ENCODE peak calls at places on chromosomes 13 and 19, in seven cellular contexts. One of them, this sample, is unnamed.
A peak's percentile ranks its signal among the peaks of the same experiment; 100 is the strongest.

GRCh38 chr13:99414048-99414995 is 87.0 kb upstream of the TM9SF2 start:
- DNase-seq in upper lobe of left lung: no peak
- DNase-seq in iPS DF 6.9: no peak
- DNase-seq in cardiac fibroblast: no peak
- DNase-seq in heart right ventricle: no peak
- DNase-seq in tibial artery: peak; percentile 47
- DNase-seq in AG04450: no peak
- DNase-seq in this sample: no peak

GRCh38 chr13:59701261-59701660 is 462.5 kb downstream of the DIAPH3 start:
- DNase-seq in AG04450: no peak
- DNase-seq in upper lobe of left lung: no peak
- DNase-seq in tibial artery: no peak
- DNase-seq in iPS DF 6.9: no peak
- DNase-seq in heart right ventricle: no peak
- DNase-seq in cardiac fibroblast: no peak
- DNase-seq in this sample: no peak

GRCh38 chr13:103471896-103472295 is 405.7 kb upstream of the SLC10A2 start:
- DNase-seq in tibial artery: no peak
- DNase-seq in AG04450: no peak
- DNase-seq in iPS DF 6.9: peak; percentile 0
- DNase-seq in heart right ventricle: no peak
- DNase-seq in cardiac fibroblast: no peak
- DNase-seq in upper lobe of left lung: no peak
- DNase-seq in this sample: no peak

GRCh38 chr13:103640617-103641016 is 574.4 kb upstream of the SLC10A2 start:
- DNase-seq in iPS DF 6.9: no peak
- DNase-seq in cardiac fibroblast: no peak
- DNase-seq in heart right ventricle: no peak
- DNase-seq in AG04450: no peak
- DNase-seq in upper lobe of left lung: no peak
- DNase-seq in tibial artery: no peak
- DNase-seq in this sample: peak; percentile 27

GRCh38 chr19:34332027-34332786 is 32.8 kb upstream of the GPI start:
- DNase-seq in tibial artery: no peak
- DNase-seq in iPS DF 6.9: no peak
- DNase-seq in cardiac fibroblast: no peak
- DNase-seq in heart right ventricle: no peak
- DNase-seq in upper lobe of left lung: no peak
- DNase-seq in AG04450: no peak
- DNase-seq in this sample: no peak

GRCh38 chr19:38952395-38953165 is 21.8 kb downstream of the MRPS12 start:
- DNase-seq in heart right ventricle: no peak
- DNase-seq in upper lobe of left lung: no peak
- DNase-seq in cardiac fibroblast: peak; percentile 16
- DNase-seq in tibial artery: no peak
- DNase-seq in iPS DF 6.9: no peak
- DNase-seq in AG04450: no peak
- DNase-seq in this sample: peak; percentile 40

GRCh38 chr13:70357031-70357430 is 248.8 kb upstream of the KLHL1 start:
- DNase-seq in AG04450: no peak
- DNase-seq in cardiac fibroblast: no peak
- DNase-seq in heart right ventricle: no peak
- DNase-seq in tibial artery: no peak
- DNase-seq in upper lobe of left lung: no peak
- DNase-seq in iPS DF 6.9: no peak
- DNase-seq in this sample: peak; percentile 26

GRCh38 chr13:66546534-66547379 is 683.4 kb downstream of the PCDH9 start:
- DNase-seq in heart right ventricle: no peak
- DNase-seq in AG04450: peak; percentile 20
- DNase-seq in tibial artery: no peak
- DNase-seq in cardiac fibroblast: no peak
- DNase-seq in iPS DF 6.9: no peak
- DNase-seq in upper lobe of left lung: no peak
- DNase-seq in this sample: peak; percentile 27

GRCh38 chr19:37931941-37932655 is 25.1 kb downstream of the SIPA1L3 start:
- DNase-seq in cardiac fibroblast: peak; percentile 50
- DNase-seq in tibial artery: peak; percentile 73
- DNase-seq in iPS DF 6.9: peak; percentile 39
- DNase-seq in AG04450: peak; percentile 38
- DNase-seq in upper lobe of left lung: peak; percentile 91
- DNase-seq in heart right ventricle: peak; percentile 26
- DNase-seq in this sample: peak; percentile 95

GRCh38 chr19:55882626-55883025 is 46.3 kb downstream of the NLRP4 start:
- DNase-seq in cardiac fibroblast: no peak
- DNase-seq in upper lobe of left lung: no peak
- DNase-seq in heart right ventricle: no peak
- DNase-seq in iPS DF 6.9: no peak
- DNase-seq in AG04450: no peak
- DNase-seq in tibial artery: no peak
- DNase-seq in this sample: no peak

GRCh38 chr19:42471554-42472249 is 29.0 kb upstream of the CXCL17 start:
- DNase-seq in cardiac fibroblast: no peak
- DNase-seq in upper lobe of left lung: no peak
- DNase-seq in AG04450: no peak
- DNase-seq in heart right ventricle: no peak
- DNase-seq in tibial artery: no peak
- DNase-seq in iPS DF 6.9: no peak
- DNase-seq in this sample: peak; percentile 52

GRCh38 chr13:40388617-40389016 is 277.8 kb downstream of the FOXO1 start:
- DNase-seq in cardiac fibroblast: peak; percentile 27
- DNase-seq in heart right ventricle: no peak
- DNase-seq in AG04450: no peak
- DNase-seq in tibial artery: no peak
- DNase-seq in upper lobe of left lung: peak; percentile 22
- DNase-seq in iPS DF 6.9: no peak
- DNase-seq in this sample: no peak

GRCh38 chr13:29434217-29434940 is 161.1 kb downstream of the SLC7A1 start:
- DNase-seq in AG04450: no peak
- DNase-seq in upper lobe of left lung: no peak
- DNase-seq in iPS DF 6.9: no peak
- DNase-seq in heart right ventricle: no peak
- DNase-seq in cardiac fibroblast: no peak
- DNase-seq in tibial artery: no peak
- DNase-seq in this sample: no peak

GRCh38 chr19:9916719-9917118 is 19.6 kb downstream of the OLFM2 start:
- DNase-seq in tibial artery: no peak
- DNase-seq in iPS DF 6.9: no peak
- DNase-seq in heart right ventricle: no peak
- DNase-seq in cardiac fibroblast: no peak
- DNase-seq in AG04450: no peak
- DNase-seq in upper lobe of left lung: no peak
- DNase-seq in this sample: no peak

GRCh38 chr13:52411629-52412028 is 5.7 kb upstream of the THSD1 start:
- DNase-seq in tibial artery: no peak
- DNase-seq in upper lobe of left lung: no peak
- DNase-seq in cardiac fibroblast: no peak
- DNase-seq in AG04450: peak; percentile 21
- DNase-seq in heart right ventricle: no peak
- DNase-seq in iPS DF 6.9: no peak
- DNase-seq in this sample: peak; percentile 100

GRCh38 chr19:18895038-18895827 is 725 bp downstream of the CERS1 start:
- DNase-seq in upper lobe of left lung: peak; percentile 85
- DNase-seq in AG04450: no peak
- DNase-seq in tibial artery: peak; percentile 68
- DNase-seq in heart right ventricle: no peak
- DNase-seq in iPS DF 6.9: no peak
- DNase-seq in cardiac fibroblast: peak; percentile 33
- DNase-seq in this sample: no peak

GRCh38 chr19:39111593-39112199 is 13.9 kb upstream of the PAK4 start:
- DNase-seq in cardiac fibroblast: no peak
- DNase-seq in iPS DF 6.9: no peak
- DNase-seq in tibial artery: no peak
- DNase-seq in AG04450: no peak
- DNase-seq in upper lobe of left lung: no peak
- DNase-seq in heart right ventricle: no peak
- DNase-seq in this sample: peak; percentile 18

GRCh38 chr19:18278521-18279265 is 2.7 kb downstream of the JUND start:
- DNase-seq in iPS DF 6.9: no peak
- DNase-seq in AG04450: no peak
- DNase-seq in heart right ventricle: no peak
- DNase-seq in cardiac fibroblast: peak; percentile 51
- DNase-seq in tibial artery: no peak
- DNase-seq in upper lobe of left lung: no peak
- DNase-seq in this sample: no peak

GRCh38 chr13:30373727-30374126 is 48.6 kb upstream of the UBE2L5 start:
- DNase-seq in iPS DF 6.9: no peak
- DNase-seq in heart right ventricle: no peak
- DNase-seq in cardiac fibroblast: no peak
- DNase-seq in tibial artery: peak; percentile 46
- DNase-seq in upper lobe of left lung: no peak
- DNase-seq in AG04450: no peak
- DNase-seq in this sample: no peak

GRCh38 chr19:48606463-48607358 is at the start of gene SPACA4:
- DNase-seq in AG04450: no peak
- DNase-seq in upper lobe of left lung: peak; percentile 79
- DNase-seq in tibial artery: peak; percentile 65
- DNase-seq in heart right ventricle: no peak
- DNase-seq in cardiac fibroblast: no peak
- DNase-seq in iPS DF 6.9: no peak
- DNase-seq in this sample: no peak

GRCh38 chr13:110509478-110509926 is 52.0 kb downstream of the RAB20 start:
- DNase-seq in tibial artery: no peak
- DNase-seq in heart right ventricle: no peak
- DNase-seq in cardiac fibroblast: no peak
- DNase-seq in AG04450: no peak
- DNase-seq in upper lobe of left lung: no peak
- DNase-seq in iPS DF 6.9: no peak
- DNase-seq in this sample: no peak

DNA sequence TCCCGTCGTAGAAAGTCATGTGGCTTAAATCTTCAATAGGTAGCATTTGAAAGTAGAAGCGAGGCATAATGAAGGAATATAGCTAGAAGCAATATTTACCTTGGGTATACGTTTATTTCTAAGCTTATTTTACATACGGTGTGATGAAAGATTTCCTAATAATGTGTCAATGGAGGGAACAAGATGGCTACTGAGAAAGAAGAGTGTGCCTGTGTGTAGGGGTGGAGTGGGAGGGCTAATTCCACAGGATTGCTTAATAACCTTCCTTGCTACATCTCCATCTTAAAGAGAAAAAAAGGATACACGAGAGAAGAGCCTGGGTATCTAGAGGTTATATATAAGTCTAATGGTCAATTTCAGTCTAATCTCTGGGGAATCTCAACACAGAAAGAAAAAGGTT is 2.0 kb downstream of the SPART start:
- DNase-seq in iPS DF 6.9: no peak
- DNase-seq in tibial artery: no peak
- DNase-seq in cardiac fibroblast: peak; percentile 79
- DNase-seq in upper lobe of left lung: no peak
- DNase-seq in heart right ventricle: no peak
- DNase-seq in AG04450: no peak
- DNase-seq in this sample: peak; percentile 32
- H3K4me3 ChIP-seq in iPS DF 6.9: no peak overlapping the region
- H3K4me3 ChIP-seq in tibial artery: peak overlapping the region; percentile 79
- H3K4me3 ChIP-seq in cardiac fibroblast: peak overlapping the region; percentile 81
- H3K4me3 ChIP-seq in upper lobe of left lung: no peak overlapping the region
- H3K4me3 ChIP-seq in heart right ventricle: no peak overlapping the region
- H3K4me3 ChIP-seq in AG04450: peak overlapping the region; percentile 83
- H3K4me3 ChIP-seq in this sample: no peak overlapping the region

DNA sequence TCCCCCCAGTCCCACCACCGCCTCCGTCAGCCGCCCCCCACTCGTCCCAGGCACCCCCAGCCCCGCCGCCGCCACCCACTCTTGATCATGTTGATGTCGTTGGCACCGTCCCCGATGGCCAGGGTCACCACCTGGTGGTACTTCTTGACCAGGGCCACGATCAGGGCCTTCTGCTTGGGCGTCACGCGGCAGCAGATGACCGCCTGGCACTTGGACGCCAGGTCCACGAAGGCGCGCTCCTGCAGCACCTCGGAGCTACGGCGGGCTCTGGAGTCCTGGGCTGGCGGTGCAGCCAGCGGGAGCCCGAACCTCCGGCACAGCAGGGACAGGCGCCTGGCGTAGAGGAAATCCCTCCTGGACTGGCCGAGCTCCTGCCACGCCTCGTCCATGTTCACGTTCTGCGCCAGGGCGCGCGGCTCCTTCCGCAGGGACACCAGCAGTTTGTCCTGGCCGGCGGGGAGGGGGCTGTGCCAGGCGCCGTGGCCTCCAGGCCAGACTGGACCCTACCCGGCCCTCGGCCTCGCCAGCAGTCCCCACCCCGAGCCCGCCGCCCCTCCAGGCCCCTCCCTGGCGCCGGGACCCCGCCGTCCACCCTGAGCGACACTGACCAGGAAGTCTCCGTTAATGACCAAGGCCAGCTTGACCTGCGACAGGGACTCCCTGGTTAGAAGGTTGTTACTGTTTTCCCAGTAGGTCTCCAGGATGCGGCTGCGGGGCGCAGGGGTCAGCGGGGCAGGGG is 22.6 kb downstream of the ATP8B3 start:
- DNase-seq in AG04450: no peak
- DNase-seq in heart right ventricle: no peak
- DNase-seq in upper lobe of left lung: peak; percentile 84
- DNase-seq in cardiac fibroblast: no peak
- DNase-seq in tibial artery: no peak
- DNase-seq in iPS DF 6.9: no peak
- DNase-seq in this sample: no peak
- H3K4me3 ChIP-seq in AG04450: no peak overlapping the region
- H3K4me3 ChIP-seq in heart right ventricle: no peak overlapping the region
- H3K4me3 ChIP-seq in upper lobe of left lung: no peak overlapping the region
- H3K4me3 ChIP-seq in cardiac fibroblast: no peak overlapping the region
- H3K4me3 ChIP-seq in tibial artery: no peak overlapping the region
- H3K4me3 ChIP-seq in iPS DF 6.9: peak overlapping the region; percentile 7
- H3K4me3 ChIP-seq in this sample: no peak overlapping the region

GRCh38 chr19:44303305-44303704 is 1.5 kb downstream of the ZNF235 start:
- DNase-seq in iPS DF 6.9: no peak
- DNase-seq in upper lobe of left lung: no peak
- DNase-seq in cardiac fibroblast: no peak
- DNase-seq in AG04450: no peak
- DNase-seq in heart right ventricle: no peak
- DNase-seq in tibial artery: no peak
- DNase-seq in this sample: no peak
- H3K4me3 ChIP-seq in iPS DF 6.9: no peak overlapping the region
- H3K4me3 ChIP-seq in upper lobe of left lung: no peak overlapping the region
- H3K4me3 ChIP-seq in cardiac fibroblast: no peak overlapping the region
- H3K4me3 ChIP-seq in AG04450: peak overlapping the region; percentile 97
- H3K4me3 ChIP-seq in heart right ventricle: no peak overlapping the region
- H3K4me3 ChIP-seq in tibial artery: peak overlapping the region; percentile 78
- H3K4me3 ChIP-seq in this sample: no peak overlapping the region

DNA sequence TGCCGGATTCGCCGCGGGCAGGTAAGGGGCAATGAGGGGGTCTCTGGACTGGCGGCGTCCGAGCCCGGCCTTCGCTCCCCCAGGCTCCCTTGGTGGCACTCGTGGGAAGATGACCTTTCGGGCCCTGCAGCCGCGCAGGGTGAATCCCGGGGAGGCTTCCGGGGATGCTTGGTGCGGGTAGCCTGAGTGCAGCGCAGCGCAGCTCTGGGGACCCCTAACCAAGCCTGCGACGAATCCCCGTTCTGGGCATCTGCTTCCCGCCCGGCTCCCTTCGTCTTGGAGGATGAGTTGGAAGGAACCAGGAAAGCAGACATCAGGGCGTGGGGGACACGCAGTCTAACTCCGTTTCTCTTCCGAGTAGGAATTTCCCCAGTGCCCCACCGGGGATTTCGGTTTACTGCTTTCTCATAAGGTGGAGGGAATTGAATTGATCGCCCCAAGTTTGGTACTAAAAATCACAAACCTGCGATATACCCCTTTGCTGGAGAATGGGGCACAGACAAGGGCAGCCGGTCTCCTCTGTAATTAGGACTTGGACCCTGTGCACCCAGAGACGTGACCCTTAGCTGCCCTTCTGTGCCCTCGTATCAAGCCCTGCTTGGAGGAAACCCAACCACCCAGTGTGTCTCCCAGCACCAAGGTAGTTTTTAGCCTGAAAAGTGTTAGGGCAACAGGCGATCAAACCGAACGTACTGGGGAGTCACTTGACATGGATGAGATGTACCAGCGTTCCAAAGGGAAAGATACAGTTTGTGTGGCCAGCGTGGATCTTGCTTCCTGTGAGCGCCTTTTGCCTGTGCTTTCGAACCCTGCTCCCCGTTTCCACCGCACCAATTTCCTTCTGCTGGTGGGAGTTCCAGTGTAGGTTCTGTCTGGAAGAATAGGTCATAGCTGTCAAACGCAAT is 1.0 kb downstream of the GPC5 start:
- DNase-seq in tibial artery: peak; percentile 59
- DNase-seq in AG04450: no peak
- DNase-seq in cardiac fibroblast: no peak
- DNase-seq in heart right ventricle: no peak
- DNase-seq in upper lobe of left lung: no peak
- DNase-seq in iPS DF 6.9: no peak
- DNase-seq in this sample: no peak
- H3K4me3 ChIP-seq in tibial artery: peak overlapping the region; percentile 56
- H3K4me3 ChIP-seq in AG04450: peak overlapping the region; percentile 59
- H3K4me3 ChIP-seq in cardiac fibroblast: peak overlapping the region; percentile 49
- H3K4me3 ChIP-seq in heart right ventricle: peak overlapping the region; percentile 53
- H3K4me3 ChIP-seq in upper lobe of left lung: peak overlapping the region; percentile 38
- H3K4me3 ChIP-seq in iPS DF 6.9: peak overlapping the region; percentile 65
- H3K4me3 ChIP-seq in this sample: no peak overlapping the region

This sample was measured in bronchial epithelial cell.